ENCODE peak calls at places on chromosomes 16 and 17, in seven cellular contexts. One of them, this sample, is unnamed.

GRCh38 chr16:69078073-69078472 is 27.4 kb upstream of the HAS3 start:
- DNase-seq in trophoblast cell: no peak
- DNase-seq in neuronal stem cell: no peak
- DNase-seq in H9: peak; percentile 86
- DNase-seq in H1: peak; percentile 61
- DNase-seq in mesendoderm: no peak
- DNase-seq in IMR-90: no peak
- DNase-seq in this sample: no peak

GRCh38 chr17:39607057-39607850 is 466 bp downstream of the NEUROD2 start:
- DNase-seq in IMR-90: no peak
- DNase-seq in mesendoderm: no peak
- DNase-seq in H9: peak; percentile 62
- DNase-seq in trophoblast cell: no peak
- DNase-seq in H1: no peak
- DNase-seq in neuronal stem cell: no peak
- DNase-seq in this sample: no peak

GRCh38 chr17:31216053-31216751 is 80.8 kb downstream of the OMG start:
- DNase-seq in H1: no peak
- DNase-seq in mesendoderm: peak; percentile 43
- DNase-seq in neuronal stem cell: peak; percentile 12
- DNase-seq in IMR-90: peak; percentile 92
- DNase-seq in trophoblast cell: peak; percentile 95
- DNase-seq in H9: no peak
- DNase-seq in this sample: peak; percentile 64

GRCh38 chr17:39084558-39084957 is 66.9 kb downstream of the PLXDC1 start:
- DNase-seq in IMR-90: no peak
- DNase-seq in neuronal stem cell: no peak
- DNase-seq in H9: no peak
- DNase-seq in mesendoderm: no peak
- DNase-seq in H1: no peak
- DNase-seq in trophoblast cell: no peak
- DNase-seq in this sample: no peak

GRCh38 chr16:68206224-68206623 is 29.7 kb downstream of the ESRP2 start:
- DNase-seq in H1: no peak
- DNase-seq in IMR-90: no peak
- DNase-seq in trophoblast cell: no peak
- DNase-seq in neuronal stem cell: no peak
- DNase-seq in H9: no peak
- DNase-seq in mesendoderm: no peak
- DNase-seq in this sample: no peak

GRCh38 chr16:66905633-66906539 is 12.8 kb downstream of the CDH16 start:
- DNase-seq in trophoblast cell: no peak
- DNase-seq in IMR-90: no peak
- DNase-seq in H1: no peak
- DNase-seq in mesendoderm: peak; percentile 55
- DNase-seq in H9: peak; percentile 80
- DNase-seq in neuronal stem cell: no peak
- DNase-seq in this sample: no peak

GRCh38 chr16:86085161-86085611 is 186.2 kb downstream of the IRF8 start:
- DNase-seq in IMR-90: no peak
- DNase-seq in trophoblast cell: no peak
- DNase-seq in mesendoderm: no peak
- DNase-seq in H1: no peak
- DNase-seq in H9: no peak
- DNase-seq in neuronal stem cell: no peak
- DNase-seq in this sample: no peak

GRCh38 chr17:77734371-77735050 is 224.0 kb upstream of the TNRC6C start:
- DNase-seq in H9: peak; percentile 83
- DNase-seq in trophoblast cell: no peak
- DNase-seq in neuronal stem cell: no peak
- DNase-seq in IMR-90: peak; percentile 16
- DNase-seq in mesendoderm: peak; percentile 76
- DNase-seq in H1: no peak
- DNase-seq in this sample: peak; percentile 22

GRCh38 chr17:3888343-3889171 is 4.3 kb downstream of the CAMKK1 start:
- DNase-seq in neuronal stem cell: no peak
- DNase-seq in H1: no peak
- DNase-seq in mesendoderm: peak; percentile 81
- DNase-seq in IMR-90: peak; percentile 94
- DNase-seq in trophoblast cell: peak; percentile 44
- DNase-seq in H9: peak; percentile 92
- DNase-seq in this sample: peak; percentile 93

GRCh38 chr17:44899074-44899782 is at the start of gene EFTUD2:
- DNase-seq in mesendoderm: peak; percentile 93
- DNase-seq in H1: peak; percentile 67
- DNase-seq in IMR-90: peak; percentile 84
- DNase-seq in trophoblast cell: peak; percentile 89
- DNase-seq in neuronal stem cell: peak; percentile 92
- DNase-seq in H9: peak; percentile 95
- DNase-seq in this sample: peak; percentile 92

GRCh38 chr17:39663688-39664580 is 1.2 kb upstream of the TCAP start:
- DNase-seq in H9: peak; percentile 92
- DNase-seq in trophoblast cell: peak; percentile 83
- DNase-seq in IMR-90: no peak
- DNase-seq in neuronal stem cell: no peak
- DNase-seq in mesendoderm: peak; percentile 75
- DNase-seq in H1: no peak
- DNase-seq in this sample: peak; percentile 58

GRCh38 chr16:55660026-55660425 is 4.2 kb downstream of the SLC6A2 start:
- DNase-seq in neuronal stem cell: no peak
- DNase-seq in trophoblast cell: peak; percentile 61
- DNase-seq in IMR-90: no peak
- DNase-seq in mesendoderm: no peak
- DNase-seq in H1: no peak
- DNase-seq in H9: no peak
- DNase-seq in this sample: no peak

GRCh38 chr17:37802712-37803416 is 58.0 kb upstream of the HNF1B start:
- DNase-seq in H1: no peak
- DNase-seq in IMR-90: peak; percentile 80
- DNase-seq in mesendoderm: no peak
- DNase-seq in neuronal stem cell: no peak
- DNase-seq in trophoblast cell: no peak
- DNase-seq in H9: no peak
- DNase-seq in this sample: peak; percentile 65

GRCh38 chr17:10792156-10792555 is 11.7 kb downstream of the TMEM238L start:
- DNase-seq in IMR-90: no peak
- DNase-seq in trophoblast cell: peak; percentile 61
- DNase-seq in mesendoderm: peak; percentile 13
- DNase-seq in H9: no peak
- DNase-seq in H1: no peak
- DNase-seq in neuronal stem cell: no peak
- DNase-seq in this sample: no peak

GRCh38 chr17:46841561-46842379 is 9.6 kb upstream of the WNT9B start:
- DNase-seq in H1: no peak
- DNase-seq in IMR-90: no peak
- DNase-seq in neuronal stem cell: no peak
- DNase-seq in H9: peak; percentile 81
- DNase-seq in mesendoderm: peak; percentile 54
- DNase-seq in trophoblast cell: peak; percentile 56
- DNase-seq in this sample: no peak

GRCh38 chr17:72560303-72561247 is 439.8 kb downstream of the SOX9 start:
- DNase-seq in H9: peak; percentile 86
- DNase-seq in H1: no peak
- DNase-seq in mesendoderm: peak; percentile 74
- DNase-seq in IMR-90: peak; percentile 56
- DNase-seq in neuronal stem cell: peak; percentile 72
- DNase-seq in trophoblast cell: peak; percentile 71
- DNase-seq in this sample: peak; percentile 49

GRCh38 chr17:1979182-1979980 is 45.8 kb downstream of the RTN4RL1 start:
- DNase-seq in mesendoderm: no peak
- DNase-seq in H9: no peak
- DNase-seq in H1: no peak
- DNase-seq in neuronal stem cell: no peak
- DNase-seq in IMR-90: no peak
- DNase-seq in trophoblast cell: no peak
- DNase-seq in this sample: no peak

GRCh38 chr17:12078791-12079190 is 58.1 kb downstream of the MAP2K4 start:
- DNase-seq in trophoblast cell: peak; percentile 33
- DNase-seq in H9: no peak
- DNase-seq in IMR-90: peak; percentile 83
- DNase-seq in H1: no peak
- DNase-seq in neuronal stem cell: no peak
- DNase-seq in mesendoderm: peak; percentile 18
- DNase-seq in this sample: peak; percentile 75

GRCh38 chr16:14041164-14041563 is 30.0 kb upstream of the MRTFB start:
- DNase-seq in neuronal stem cell: no peak
- DNase-seq in H9: no peak
- DNase-seq in IMR-90: no peak
- DNase-seq in H1: no peak
- DNase-seq in trophoblast cell: no peak
- DNase-seq in mesendoderm: no peak
- DNase-seq in this sample: no peak

GRCh38 chr16:86251682-86252081 is 258.6 kb upstream of the FOXF1 start:
- DNase-seq in mesendoderm: no peak
- DNase-seq in H9: no peak
- DNase-seq in trophoblast cell: no peak
- DNase-seq in neuronal stem cell: no peak
- DNase-seq in H1: no peak
- DNase-seq in IMR-90: peak; percentile 89
- DNase-seq in this sample: peak; percentile 94

GRCh38 chr16:87527055-87527724 is 34.4 kb upstream of the ZCCHC14 start:
- DNase-seq in H1: no peak
- DNase-seq in trophoblast cell: no peak
- DNase-seq in neuronal stem cell: no peak
- DNase-seq in H9: no peak
- DNase-seq in IMR-90: no peak
- DNase-seq in mesendoderm: peak; percentile 14
- DNase-seq in this sample: no peak

DNA sequence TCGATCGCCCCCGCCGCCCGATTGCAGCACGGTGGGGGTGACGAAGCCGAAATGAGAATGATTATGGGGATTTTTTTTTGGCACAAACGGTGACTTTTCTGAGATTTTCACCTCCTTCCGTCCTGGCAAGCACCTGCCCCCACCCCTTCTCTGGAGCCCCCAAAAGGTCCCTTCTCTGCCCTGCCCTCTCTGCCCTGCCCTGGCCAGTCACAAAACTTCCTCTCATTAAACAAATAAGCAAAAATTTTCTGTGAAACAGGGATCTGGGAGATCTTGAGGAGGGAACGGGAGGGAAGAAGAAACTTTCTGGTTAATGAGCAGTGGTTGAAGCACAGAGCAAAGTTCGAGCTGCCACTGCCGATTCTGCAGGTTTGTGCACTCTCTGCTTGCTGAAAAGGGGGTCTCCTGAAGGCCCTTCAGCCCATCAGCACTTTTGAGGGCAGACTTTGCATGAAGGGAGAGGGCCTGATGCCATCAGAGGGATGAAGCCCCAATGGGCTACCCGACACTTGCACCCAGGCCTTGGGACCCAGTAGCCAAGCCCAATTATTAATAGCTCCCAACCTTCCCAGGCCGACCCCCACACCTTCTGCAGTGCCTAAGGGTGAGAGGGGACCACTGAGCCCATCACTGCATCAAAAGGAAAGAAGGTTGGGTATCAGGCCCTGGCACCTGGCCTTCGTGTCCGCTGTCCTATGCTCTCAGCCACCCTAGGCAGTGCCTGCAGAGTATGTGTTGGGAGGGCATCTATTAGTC is 1.0 kb upstream of the HOXB8 start:
- DNase-seq in trophoblast cell: no peak
- DNase-seq in H9: no peak
- DNase-seq in IMR-90: no peak
- DNase-seq in mesendoderm: no peak
- DNase-seq in neuronal stem cell: no peak
- DNase-seq in H1: no peak
- DNase-seq in this sample: peak; percentile 62
- H3K23ac ChIP-seq in trophoblast cell: no peak overlapping the region
- H3K23ac ChIP-seq in H9: no peak overlapping the region
- H3K23ac ChIP-seq in IMR-90: no peak overlapping the region
- H3K23ac ChIP-seq in mesendoderm: no peak overlapping the region
- H3K23ac ChIP-seq in neuronal stem cell: no peak overlapping the region
- H3K23ac ChIP-seq in H1: no peak overlapping the region
- H3K23ac ChIP-seq in this sample: peak overlapping the region; percentile 95

GRCh38 chr17:65627108-65627507 is 65.7 kb upstream of the AXIN2 start:
- DNase-seq in H1: no peak
- DNase-seq in trophoblast cell: no peak
- DNase-seq in mesendoderm: no peak
- DNase-seq in H9: no peak
- DNase-seq in IMR-90: no peak
- DNase-seq in neuronal stem cell: no peak
- DNase-seq in this sample: no peak
- H3K23ac ChIP-seq in H1: no peak overlapping the region
- H3K23ac ChIP-seq in trophoblast cell: no peak overlapping the region
- H3K23ac ChIP-seq in mesendoderm: no peak overlapping the region
- H3K23ac ChIP-seq in H9: no peak overlapping the region
- H3K23ac ChIP-seq in IMR-90: no peak overlapping the region
- H3K23ac ChIP-seq in neuronal stem cell: no peak overlapping the region
- H3K23ac ChIP-seq in this sample: no peak overlapping the region

DNA sequence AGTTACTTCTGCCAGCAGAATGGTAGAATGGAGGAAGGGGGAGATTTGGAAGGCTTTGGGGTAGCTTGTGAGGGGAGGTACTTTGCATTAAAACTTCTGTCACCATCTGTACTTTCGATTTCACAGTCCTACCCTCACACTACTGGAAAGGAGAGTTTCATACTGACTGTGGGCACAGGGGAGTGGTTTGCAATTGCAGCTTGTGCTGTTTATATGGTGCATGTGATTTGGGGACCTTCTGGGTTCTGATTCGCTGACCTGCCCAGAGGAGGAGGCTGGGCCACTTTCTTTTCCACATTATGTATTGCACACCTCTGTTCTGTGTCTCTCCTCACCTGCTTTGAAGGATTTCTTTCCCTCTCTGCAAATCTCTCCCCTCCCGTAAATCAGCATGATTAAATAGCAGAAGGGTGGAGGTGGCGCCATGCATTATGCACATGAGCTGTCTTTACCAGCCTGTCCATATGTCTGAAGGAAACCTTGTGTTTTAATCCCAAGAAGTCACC is 90.8 kb downstream of the RBFOX1 start:
- DNase-seq in H9: no peak
- DNase-seq in mesendoderm: no peak
- DNase-seq in neuronal stem cell: no peak
- DNase-seq in trophoblast cell: no peak
- DNase-seq in H1: no peak
- DNase-seq in IMR-90: no peak
- DNase-seq in this sample: no peak
- H3K23ac ChIP-seq in H9: no peak overlapping the region
- H3K23ac ChIP-seq in mesendoderm: no peak overlapping the region
- H3K23ac ChIP-seq in neuronal stem cell: no peak overlapping the region
- H3K23ac ChIP-seq in trophoblast cell: no peak overlapping the region
- H3K23ac ChIP-seq in H1: no peak overlapping the region
- H3K23ac ChIP-seq in IMR-90: no peak overlapping the region
- H3K23ac ChIP-seq in this sample: no peak overlapping the region

DNA sequence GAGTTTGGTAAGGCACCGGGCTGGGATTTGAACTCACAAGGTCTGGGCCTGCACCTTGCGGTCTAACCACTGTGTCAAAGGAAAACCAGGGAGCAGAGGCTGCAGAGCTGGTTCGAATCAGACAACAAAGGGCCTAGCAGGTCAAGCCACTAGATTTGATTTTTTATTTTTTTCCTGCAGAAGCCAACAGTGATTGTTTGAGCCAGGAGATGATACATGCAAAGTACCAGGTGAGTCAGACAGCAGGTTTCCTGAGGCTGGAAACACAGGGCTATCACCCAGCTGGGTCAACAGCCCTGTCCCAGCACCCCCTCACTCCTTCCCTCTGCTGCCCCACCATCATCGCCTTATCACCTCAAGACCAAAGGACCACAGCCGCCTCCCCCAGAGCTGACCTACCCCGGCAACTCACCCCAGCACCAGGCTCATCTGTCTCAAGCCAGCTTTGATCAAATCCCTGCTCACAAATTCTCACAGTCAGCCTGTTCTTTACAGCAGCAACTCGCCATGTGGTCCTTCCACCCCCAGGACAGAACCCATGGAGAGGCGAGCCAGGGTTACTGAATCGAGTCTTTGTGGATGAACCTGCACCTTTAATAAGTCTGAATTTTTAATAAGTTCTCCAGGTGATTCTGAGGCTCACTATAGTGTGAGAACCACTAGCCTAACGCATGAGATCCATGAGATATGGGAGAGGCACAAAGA is 13.0 kb upstream of the KRT19 start:
- DNase-seq in trophoblast cell: no peak
- DNase-seq in H9: no peak
- DNase-seq in neuronal stem cell: no peak
- DNase-seq in IMR-90: peak; percentile 32
- DNase-seq in H1: no peak
- DNase-seq in mesendoderm: no peak
- DNase-seq in this sample: no peak
- H3K23ac ChIP-seq in trophoblast cell: no peak overlapping the region
- H3K23ac ChIP-seq in H9: no peak overlapping the region
- H3K23ac ChIP-seq in neuronal stem cell: no peak overlapping the region
- H3K23ac ChIP-seq in IMR-90: no peak overlapping the region
- H3K23ac ChIP-seq in H1: no peak overlapping the region
- H3K23ac ChIP-seq in mesendoderm: no peak overlapping the region
- H3K23ac ChIP-seq in this sample: no peak overlapping the region